ENCODE peak calls at places on chromosome 10, in seven cellular contexts. G is central memory CD4-positive, alpha-beta T cell; R is NCI-H1105; C is PC-3; Z is Calu3; M is ACHN; W is pons. N is an unnamed sample.

GRCh38 chr10:104253106-104253505 is 1.6 kb upstream of the GSTO1 start:
- DNase-seq in G (no peak), M (no peak), C (no peak), R (no peak), Z (no peak), W (no peak), N (no peak)

GRCh38 chr10:87942884-87943527 is 79.6 kb downstream of the PTEN start:
- DNase-seq in R (no peak), W (no peak), Z (no peak), C (no peak), G (no peak), M (no peak), N (no peak)

GRCh38 chr10:31642296-31642695 is 286.3 kb downstream of the ARHGAP12 start:
- DNase-seq in G (no peak), Z (no peak), R (no peak), W (no peak), M (no peak), C (no peak), N (no peak)

GRCh38 chr10:99945286-99945685 is 64.5 kb downstream of the DNMBP start:
- DNase-seq in C (peak; percentile 80), W (no peak), M (peak; percentile 42), Z (no peak), G (no peak), R (no peak), N (no peak)

GRCh38 chr10:98253499-98253898 is 14.5 kb downstream of the LOXL4 start:
- DNase-seq in C (no peak), Z (no peak), G (no peak), R (no peak), M (no peak), W (no peak), N (no peak)

GRCh38 chr10:28215930-28216329 is 86.9 kb downstream of the MPP7 start:
- DNase-seq in W (no peak), Z (peak; percentile 46), R (no peak), C (peak; percentile 33), M (no peak), G (no peak), N (no peak)

GRCh38 chr10:22170582-22170981 is 47.2 kb downstream of the EBLN1 start:
- DNase-seq in M (no peak), C (no peak), G (no peak), R (no peak), W (no peak), Z (no peak), N (no peak)

GRCh38 chr10:29634764-29635625 is at the start of gene SVIL:
- DNase-seq in C (peak; percentile 33), W (no peak), Z (no peak), G (no peak), R (no peak), M (no peak), N (no peak)

GRCh38 chr10:51405580-51406367 is 293.6 kb downstream of the CSTF2T start:
- DNase-seq in Z (no peak), W (no peak), G (no peak), C (peak; percentile 85), R (no peak), M (no peak), N (no peak)

GRCh38 chr10:76303682-76304316 is 872.4 kb downstream of the LRMDA start:
- DNase-seq in G (no peak), M (peak; percentile 82), C (peak; percentile 98), Z (peak; percentile 18), R (peak; percentile 62), W (peak; percentile 82), N (peak; percentile 49)

GRCh38 chr10:1187151-1187854 is 131.1 kb downstream of the WDR37 start:
- DNase-seq in M (no peak), G (no peak), Z (no peak), R (no peak), W (peak; percentile 85), C (no peak), N (no peak)

GRCh38 chr10:49368256-49368655 is 27.6 kb downstream of the DRGX start:
- DNase-seq in G (no peak), C (no peak), M (no peak), R (no peak), Z (no peak), W (no peak), N (no peak)

N was measured in NCI-H460.